ENCODE peak calls at places on chromosome 17, in seven cellular contexts. One of them, this sample, is unnamed.

GRCh38 chr17:39722965-39723848 is 7.1 kb downstream of the MIEN1 start:
- ATAC-seq in activated naive CD8-positive, alpha-beta T cell treated with anti-CD3 and anti-CD28 coated beads, Interleukin-2, amount 10 ng/mL, durations not matched to agents 7 days and 5 days: no peak
- ATAC-seq in upper lobe of right lung: peak; percentile 42
- ATAC-seq in naive B cell: peak; percentile 20
- ATAC-seq in heart left ventricle: no peak
- ATAC-seq in PC-3: peak; percentile 13
- ATAC-seq in activated CD8-positive, alpha-beta T cell treated with anti-CD3 and anti-CD28 coated beads for 36 hours: peak; percentile 69
- ATAC-seq in this sample: peak; percentile 69

GRCh38 chr17:8337802-8338744 is 1.6 kb upstream of the ODF4 start:
- ATAC-seq in upper lobe of right lung: peak; percentile 37
- ATAC-seq in PC-3: no peak
- ATAC-seq in heart left ventricle: no peak
- ATAC-seq in naive B cell: peak; percentile 42
- ATAC-seq in activated naive CD8-positive, alpha-beta T cell treated with anti-CD3 and anti-CD28 coated beads, Interleukin-2, amount 10 ng/mL, durations not matched to agents 7 days and 5 days: no peak
- ATAC-seq in activated CD8-positive, alpha-beta T cell treated with anti-CD3 and anti-CD28 coated beads for 36 hours: peak; percentile 45
- ATAC-seq in this sample: no peak

GRCh38 chr17:61371179-61371578 is 28.5 kb upstream of the TBX2 start:
- ATAC-seq in activated CD8-positive, alpha-beta T cell treated with anti-CD3 and anti-CD28 coated beads for 36 hours: no peak
- ATAC-seq in upper lobe of right lung: no peak
- ATAC-seq in PC-3: no peak
- ATAC-seq in naive B cell: no peak
- ATAC-seq in activated naive CD8-positive, alpha-beta T cell treated with anti-CD3 and anti-CD28 coated beads, Interleukin-2, amount 10 ng/mL, durations not matched to agents 7 days and 5 days: no peak
- ATAC-seq in heart left ventricle: no peak
- ATAC-seq in this sample: no peak

GRCh38 chr17:10309003-10309974 is 63.5 kb downstream of the MYH13 start:
- ATAC-seq in activated naive CD8-positive, alpha-beta T cell treated with anti-CD3 and anti-CD28 coated beads, Interleukin-2, amount 10 ng/mL, durations not matched to agents 7 days and 5 days: no peak
- ATAC-seq in activated CD8-positive, alpha-beta T cell treated with anti-CD3 and anti-CD28 coated beads for 36 hours: no peak
- ATAC-seq in upper lobe of right lung: no peak
- ATAC-seq in PC-3: no peak
- ATAC-seq in naive B cell: no peak
- ATAC-seq in heart left ventricle: no peak
- ATAC-seq in this sample: no peak

GRCh38 chr17:41835800-41836549 is at the start of gene NT5C3B:
- ATAC-seq in naive B cell: peak; percentile 83
- ATAC-seq in activated naive CD8-positive, alpha-beta T cell treated with anti-CD3 and anti-CD28 coated beads, Interleukin-2, amount 10 ng/mL, durations not matched to agents 7 days and 5 days: peak; percentile 78
- ATAC-seq in heart left ventricle: peak; percentile 68
- ATAC-seq in upper lobe of right lung: peak; percentile 95
- ATAC-seq in PC-3: peak; percentile 89
- ATAC-seq in activated CD8-positive, alpha-beta T cell treated with anti-CD3 and anti-CD28 coated beads for 36 hours: peak; percentile 82
- ATAC-seq in this sample: peak; percentile 80

GRCh38 chr17:53106886-53107285 is 715.8 kb upstream of the KIF2B start:
- ATAC-seq in upper lobe of right lung: no peak
- ATAC-seq in PC-3: no peak
- ATAC-seq in activated naive CD8-positive, alpha-beta T cell treated with anti-CD3 and anti-CD28 coated beads, Interleukin-2, amount 10 ng/mL, durations not matched to agents 7 days and 5 days: no peak
- ATAC-seq in naive B cell: no peak
- ATAC-seq in heart left ventricle: no peak
- ATAC-seq in activated CD8-positive, alpha-beta T cell treated with anti-CD3 and anti-CD28 coated beads for 36 hours: no peak
- ATAC-seq in this sample: no peak

GRCh38 chr17:67993998-67994361 is 2.3 kb downstream of the C17orf58 start:
- ATAC-seq in activated CD8-positive, alpha-beta T cell treated with anti-CD3 and anti-CD28 coated beads for 36 hours: peak; percentile 4
- ATAC-seq in PC-3: no peak
- ATAC-seq in activated naive CD8-positive, alpha-beta T cell treated with anti-CD3 and anti-CD28 coated beads, Interleukin-2, amount 10 ng/mL, durations not matched to agents 7 days and 5 days: peak; percentile 1
- ATAC-seq in naive B cell: no peak
- ATAC-seq in upper lobe of right lung: peak; percentile 2
- ATAC-seq in heart left ventricle: no peak
- ATAC-seq in this sample: peak; percentile 4

GRCh38 chr17:16215965-16216316 is 607 bp upstream of the NCOR1 start:
- ATAC-seq in naive B cell: no peak
- ATAC-seq in upper lobe of right lung: peak; percentile 27
- ATAC-seq in heart left ventricle: peak; percentile 3
- ATAC-seq in PC-3: no peak
- ATAC-seq in activated naive CD8-positive, alpha-beta T cell treated with anti-CD3 and anti-CD28 coated beads, Interleukin-2, amount 10 ng/mL, durations not matched to agents 7 days and 5 days: no peak
- ATAC-seq in activated CD8-positive, alpha-beta T cell treated with anti-CD3 and anti-CD28 coated beads for 36 hours: no peak
- ATAC-seq in this sample: peak; percentile 35

GRCh38 chr17:70021726-70022125 is 53.3 kb upstream of the KCNJ16 start:
- ATAC-seq in heart left ventricle: no peak
- ATAC-seq in PC-3: no peak
- ATAC-seq in activated CD8-positive, alpha-beta T cell treated with anti-CD3 and anti-CD28 coated beads for 36 hours: no peak
- ATAC-seq in naive B cell: no peak
- ATAC-seq in upper lobe of right lung: no peak
- ATAC-seq in activated naive CD8-positive, alpha-beta T cell treated with anti-CD3 and anti-CD28 coated beads, Interleukin-2, amount 10 ng/mL, durations not matched to agents 7 days and 5 days: no peak
- ATAC-seq in this sample: no peak

GRCh38 chr17:66724581-66725341 is 110.2 kb upstream of the CACNG5 start:
- ATAC-seq in upper lobe of right lung: peak; percentile 23
- ATAC-seq in activated naive CD8-positive, alpha-beta T cell treated with anti-CD3 and anti-CD28 coated beads, Interleukin-2, amount 10 ng/mL, durations not matched to agents 7 days and 5 days: no peak
- ATAC-seq in PC-3: peak; percentile 83
- ATAC-seq in heart left ventricle: no peak
- ATAC-seq in naive B cell: no peak
- ATAC-seq in activated CD8-positive, alpha-beta T cell treated with anti-CD3 and anti-CD28 coated beads for 36 hours: no peak
- ATAC-seq in this sample: no peak

GRCh38 chr17:68351395-68351794 is 60.1 kb downstream of the ARSG start:
- ATAC-seq in naive B cell: no peak
- ATAC-seq in activated naive CD8-positive, alpha-beta T cell treated with anti-CD3 and anti-CD28 coated beads, Interleukin-2, amount 10 ng/mL, durations not matched to agents 7 days and 5 days: no peak
- ATAC-seq in upper lobe of right lung: no peak
- ATAC-seq in PC-3: no peak
- ATAC-seq in heart left ventricle: peak; percentile 26
- ATAC-seq in activated CD8-positive, alpha-beta T cell treated with anti-CD3 and anti-CD28 coated beads for 36 hours: no peak
- ATAC-seq in this sample: no peak

GRCh38 chr17:28907052-28907438 is 4.2 kb upstream of the DHRS13 start:
- ATAC-seq in PC-3: no peak
- ATAC-seq in naive B cell: no peak
- ATAC-seq in activated naive CD8-positive, alpha-beta T cell treated with anti-CD3 and anti-CD28 coated beads, Interleukin-2, amount 10 ng/mL, durations not matched to agents 7 days and 5 days: no peak
- ATAC-seq in activated CD8-positive, alpha-beta T cell treated with anti-CD3 and anti-CD28 coated beads for 36 hours: no peak
- ATAC-seq in heart left ventricle: no peak
- ATAC-seq in upper lobe of right lung: no peak
- ATAC-seq in this sample: peak; percentile 44

GRCh38 chr17:58960068-58960467 is 146.6 kb downstream of the TRIM37 start:
- ATAC-seq in naive B cell: no peak
- ATAC-seq in upper lobe of right lung: peak; percentile 62
- ATAC-seq in activated naive CD8-positive, alpha-beta T cell treated with anti-CD3 and anti-CD28 coated beads, Interleukin-2, amount 10 ng/mL, durations not matched to agents 7 days and 5 days: no peak
- ATAC-seq in activated CD8-positive, alpha-beta T cell treated with anti-CD3 and anti-CD28 coated beads for 36 hours: no peak
- ATAC-seq in heart left ventricle: no peak
- ATAC-seq in PC-3: peak; percentile 65
- ATAC-seq in this sample: peak; percentile 85

GRCh38 chr17:65514082-65514481 is 47.4 kb downstream of the AXIN2 start:
- ATAC-seq in upper lobe of right lung: no peak
- ATAC-seq in activated naive CD8-positive, alpha-beta T cell treated with anti-CD3 and anti-CD28 coated beads, Interleukin-2, amount 10 ng/mL, durations not matched to agents 7 days and 5 days: no peak
- ATAC-seq in heart left ventricle: no peak
- ATAC-seq in activated CD8-positive, alpha-beta T cell treated with anti-CD3 and anti-CD28 coated beads for 36 hours: no peak
- ATAC-seq in PC-3: no peak
- ATAC-seq in naive B cell: no peak
- ATAC-seq in this sample: peak; percentile 49

GRCh38 chr17:72381597-72382397 is 261.0 kb downstream of the SOX9 start:
- ATAC-seq in upper lobe of right lung: no peak
- ATAC-seq in activated naive CD8-positive, alpha-beta T cell treated with anti-CD3 and anti-CD28 coated beads, Interleukin-2, amount 10 ng/mL, durations not matched to agents 7 days and 5 days: no peak
- ATAC-seq in PC-3: peak; percentile 19
- ATAC-seq in heart left ventricle: no peak
- ATAC-seq in naive B cell: no peak
- ATAC-seq in activated CD8-positive, alpha-beta T cell treated with anti-CD3 and anti-CD28 coated beads for 36 hours: no peak
- ATAC-seq in this sample: no peak

GRCh38 chr17:32774286-32775084 is 102.4 kb downstream of the MYO1D start:
- ATAC-seq in naive B cell: no peak
- ATAC-seq in activated CD8-positive, alpha-beta T cell treated with anti-CD3 and anti-CD28 coated beads for 36 hours: no peak
- ATAC-seq in upper lobe of right lung: no peak
- ATAC-seq in heart left ventricle: no peak
- ATAC-seq in activated naive CD8-positive, alpha-beta T cell treated with anti-CD3 and anti-CD28 coated beads, Interleukin-2, amount 10 ng/mL, durations not matched to agents 7 days and 5 days: no peak
- ATAC-seq in PC-3: no peak
- ATAC-seq in this sample: no peak

GRCh38 chr17:29659155-29659554 is 36.4 kb upstream of the CORO6 start:
- ATAC-seq in PC-3: no peak
- ATAC-seq in naive B cell: no peak
- ATAC-seq in activated naive CD8-positive, alpha-beta T cell treated with anti-CD3 and anti-CD28 coated beads, Interleukin-2, amount 10 ng/mL, durations not matched to agents 7 days and 5 days: peak; percentile 79
- ATAC-seq in heart left ventricle: no peak
- ATAC-seq in activated CD8-positive, alpha-beta T cell treated with anti-CD3 and anti-CD28 coated beads for 36 hours: peak; percentile 79
- ATAC-seq in upper lobe of right lung: no peak
- ATAC-seq in this sample: no peak

GRCh38 chr17:20174588-20175265 is 165.6 kb downstream of the SPECC1 start:
- ATAC-seq in activated naive CD8-positive, alpha-beta T cell treated with anti-CD3 and anti-CD28 coated beads, Interleukin-2, amount 10 ng/mL, durations not matched to agents 7 days and 5 days: no peak
- ATAC-seq in upper lobe of right lung: no peak
- ATAC-seq in activated CD8-positive, alpha-beta T cell treated with anti-CD3 and anti-CD28 coated beads for 36 hours: no peak
- ATAC-seq in naive B cell: no peak
- ATAC-seq in PC-3: peak; percentile 95
- ATAC-seq in heart left ventricle: no peak
- ATAC-seq in this sample: no peak

GRCh38 chr17:31488982-31489294 is 97.5 kb downstream of the RAB11FIP4 start:
- ATAC-seq in activated naive CD8-positive, alpha-beta T cell treated with anti-CD3 and anti-CD28 coated beads, Interleukin-2, amount 10 ng/mL, durations not matched to agents 7 days and 5 days: no peak
- ATAC-seq in naive B cell: no peak
- ATAC-seq in PC-3: no peak
- ATAC-seq in heart left ventricle: no peak
- ATAC-seq in upper lobe of right lung: no peak
- ATAC-seq in activated CD8-positive, alpha-beta T cell treated with anti-CD3 and anti-CD28 coated beads for 36 hours: no peak
- ATAC-seq in this sample: no peak

GRCh38 chr17:76266244-76266938 is 1.2 kb downstream of the UBALD2 start:
- ATAC-seq in upper lobe of right lung: no peak
- ATAC-seq in activated CD8-positive, alpha-beta T cell treated with anti-CD3 and anti-CD28 coated beads for 36 hours: no peak
- ATAC-seq in heart left ventricle: no peak
- ATAC-seq in activated naive CD8-positive, alpha-beta T cell treated with anti-CD3 and anti-CD28 coated beads, Interleukin-2, amount 10 ng/mL, durations not matched to agents 7 days and 5 days: no peak
- ATAC-seq in PC-3: no peak
- ATAC-seq in naive B cell: no peak
- ATAC-seq in this sample: peak; percentile 3

GRCh38 chr17:65633988-65634387 is 72.5 kb upstream of the AXIN2 start:
- ATAC-seq in naive B cell: no peak
- ATAC-seq in upper lobe of right lung: peak; percentile 70
- ATAC-seq in PC-3: peak; percentile 74
- ATAC-seq in heart left ventricle: no peak
- ATAC-seq in activated CD8-positive, alpha-beta T cell treated with anti-CD3 and anti-CD28 coated beads for 36 hours: no peak
- ATAC-seq in activated naive CD8-positive, alpha-beta T cell treated with anti-CD3 and anti-CD28 coated beads, Interleukin-2, amount 10 ng/mL, durations not matched to agents 7 days and 5 days: no peak
- ATAC-seq in this sample: peak; percentile 15

GRCh38 chr17:37824534-37825485 is 80.0 kb upstream of the HNF1B start:
- ATAC-seq in naive B cell: no peak
- ATAC-seq in activated CD8-positive, alpha-beta T cell treated with anti-CD3 and anti-CD28 coated beads for 36 hours: no peak
- ATAC-seq in upper lobe of right lung: no peak
- ATAC-seq in activated naive CD8-positive, alpha-beta T cell treated with anti-CD3 and anti-CD28 coated beads, Interleukin-2, amount 10 ng/mL, durations not matched to agents 7 days and 5 days: no peak
- ATAC-seq in heart left ventricle: no peak
- ATAC-seq in PC-3: peak; percentile 77
- ATAC-seq in this sample: peak; percentile 69

GRCh38 chr17:28720247-28720996 is 637 bp downstream of the RPL23A start:
- ATAC-seq in naive B cell: no peak
- ATAC-seq in heart left ventricle: no peak
- ATAC-seq in activated naive CD8-positive, alpha-beta T cell treated with anti-CD3 and anti-CD28 coated beads, Interleukin-2, amount 10 ng/mL, durations not matched to agents 7 days and 5 days: no peak
- ATAC-seq in activated CD8-positive, alpha-beta T cell treated with anti-CD3 and anti-CD28 coated beads for 36 hours: no peak
- ATAC-seq in upper lobe of right lung: no peak
- ATAC-seq in PC-3: no peak
- ATAC-seq in this sample: no peak

GRCh38 chr17:39921323-39921722 is 2.9 kb upstream of the GSDMB start:
- ATAC-seq in naive B cell: peak; percentile 57
- ATAC-seq in heart left ventricle: no peak
- ATAC-seq in PC-3: no peak
- ATAC-seq in activated naive CD8-positive, alpha-beta T cell treated with anti-CD3 and anti-CD28 coated beads, Interleukin-2, amount 10 ng/mL, durations not matched to agents 7 days and 5 days: peak; percentile 31
- ATAC-seq in upper lobe of right lung: no peak
- ATAC-seq in activated CD8-positive, alpha-beta T cell treated with anti-CD3 and anti-CD28 coated beads for 36 hours: peak; percentile 68
- ATAC-seq in this sample: no peak

GRCh38 chr17:9537177-9537776 is 38.3 kb downstream of the STX8 start:
- ATAC-seq in PC-3: no peak
- ATAC-seq in activated naive CD8-positive, alpha-beta T cell treated with anti-CD3 and anti-CD28 coated beads, Interleukin-2, amount 10 ng/mL, durations not matched to agents 7 days and 5 days: no peak
- ATAC-seq in heart left ventricle: no peak
- ATAC-seq in upper lobe of right lung: no peak
- ATAC-seq in activated CD8-positive, alpha-beta T cell treated with anti-CD3 and anti-CD28 coated beads for 36 hours: no peak
- ATAC-seq in naive B cell: no peak
- ATAC-seq in this sample: no peak

GRCh38 chr17:3271072-3271848 is 26.9 kb downstream of the OR3A1 start:
- ATAC-seq in upper lobe of right lung: peak; percentile 71
- ATAC-seq in heart left ventricle: no peak
- ATAC-seq in activated naive CD8-positive, alpha-beta T cell treated with anti-CD3 and anti-CD28 coated beads, Interleukin-2, amount 10 ng/mL, durations not matched to agents 7 days and 5 days: no peak
- ATAC-seq in naive B cell: no peak
- ATAC-seq in PC-3: no peak
- ATAC-seq in activated CD8-positive, alpha-beta T cell treated with anti-CD3 and anti-CD28 coated beads for 36 hours: no peak
- ATAC-seq in this sample: no peak

GRCh38 chr17:14359251-14359939 is 58.5 kb downstream of the HS3ST3B1 start:
- ATAC-seq in activated CD8-positive, alpha-beta T cell treated with anti-CD3 and anti-CD28 coated beads for 36 hours: peak; percentile 99
- ATAC-seq in naive B cell: peak; percentile 98
- ATAC-seq in upper lobe of right lung: peak; percentile 87
- ATAC-seq in PC-3: no peak
- ATAC-seq in heart left ventricle: no peak
- ATAC-seq in activated naive CD8-positive, alpha-beta T cell treated with anti-CD3 and anti-CD28 coated beads, Interleukin-2, amount 10 ng/mL, durations not matched to agents 7 days and 5 days: peak; percentile 39
- ATAC-seq in this sample: peak; percentile 62

GRCh38 chr17:81888105-81888987 is 3.0 kb downstream of the ALYREF start:
- ATAC-seq in activated naive CD8-positive, alpha-beta T cell treated with anti-CD3 and anti-CD28 coated beads, Interleukin-2, amount 10 ng/mL, durations not matched to agents 7 days and 5 days: no peak
- ATAC-seq in naive B cell: no peak
- ATAC-seq in upper lobe of right lung: no peak
- ATAC-seq in activated CD8-positive, alpha-beta T cell treated with anti-CD3 and anti-CD28 coated beads for 36 hours: no peak
- ATAC-seq in PC-3: no peak
- ATAC-seq in heart left ventricle: no peak
- ATAC-seq in this sample: no peak

GRCh38 chr17:65537343-65537844 is 24.1 kb downstream of the AXIN2 start:
- ATAC-seq in heart left ventricle: no peak
- ATAC-seq in PC-3: no peak
- ATAC-seq in activated CD8-positive, alpha-beta T cell treated with anti-CD3 and anti-CD28 coated beads for 36 hours: no peak
- ATAC-seq in upper lobe of right lung: no peak
- ATAC-seq in activated naive CD8-positive, alpha-beta T cell treated with anti-CD3 and anti-CD28 coated beads, Interleukin-2, amount 10 ng/mL, durations not matched to agents 7 days and 5 days: no peak
- ATAC-seq in naive B cell: no peak
- ATAC-seq in this sample: no peak

GRCh38 chr17:45823598-45823997 is 21.1 kb upstream of the SPPL2C start:
- ATAC-seq in activated CD8-positive, alpha-beta T cell treated with anti-CD3 and anti-CD28 coated beads for 36 hours: peak; percentile 45
- ATAC-seq in activated naive CD8-positive, alpha-beta T cell treated with anti-CD3 and anti-CD28 coated beads, Interleukin-2, amount 10 ng/mL, durations not matched to agents 7 days and 5 days: peak; percentile 70
- ATAC-seq in naive B cell: no peak
- ATAC-seq in upper lobe of right lung: no peak
- ATAC-seq in heart left ventricle: no peak
- ATAC-seq in PC-3: no peak
- ATAC-seq in this sample: no peak